ENCODE peak calls at places on chromosomes 16 and 17, in five cellular contexts. S, M, D, U and J are unnamed samples.

GRCh38 chr16:8866118-8866883 is 2.5 kb downstream of the CARHSP1 start:
- DNase-seq in S (no peak), M (no peak), D (no peak), U (no peak), J (no peak)

GRCh38 chr17:17924857-17925250 is 47.3 kb downstream of the TOM1L2 start:
- DNase-seq in S (no peak), M (no peak), D (no peak), U (no peak), J (no peak)

GRCh38 chr16:55701442-55702319 is 45.9 kb downstream of the SLC6A2 start:
- DNase-seq in S (peak; percentile 36), M (peak; percentile 46), D (no peak), U (peak; percentile 79), J (peak; percentile 47)

GRCh38 chr16:53511403-53512280 is 8.6 kb upstream of the AKTIP start:
- DNase-seq in S (no peak), M (no peak), D (no peak), U (no peak), J (no peak)

GRCh38 chr17:78514521-78514920 is 62.7 kb downstream of the DNAH17 start:
- DNase-seq in S (no peak), M (no peak), D (no peak), U (no peak), J (no peak)

GRCh38 chr16:77273-77806 is 685 bp upstream of the MPG start:
- DNase-seq in S (peak; percentile 80), M (no peak), D (no peak), U (peak; percentile 80), J (peak; percentile 63)

GRCh38 chr17:57545836-57546305 is 199.2 kb downstream of the CCDC182 start:
- DNase-seq in S (no peak), M (no peak), D (no peak), U (no peak), J (no peak)

GRCh38 chr17:44865231-44865660 is 17.6 kb downstream of the HIGD1B start:
- DNase-seq in S (peak; percentile 41), M (peak; percentile 47), D (peak; percentile 58), U (no peak), J (peak; percentile 84)

GRCh38 chr17:66755101-66755943 is 79.6 kb upstream of the CACNG5 start:
- DNase-seq in S (no peak), M (peak; percentile 6), D (no peak), U (no peak), J (no peak)

GRCh38 chr16:3988824-3989223 is 108.3 kb upstream of the CREBBP start:
- DNase-seq in S (no peak), M (no peak), D (no peak), U (no peak), J (no peak)

GRCh38 chr17:7508846-7509245 is 24.7 kb downstream of the POLR2A start:
- DNase-seq in S (no peak), M (no peak), D (no peak), U (no peak), J (no peak)
- TF ChIP-seq POLR2A in S (no peak), M (no peak), D (no peak), U (no peak), J (no peak)

GRCh38 chr17:65537845-65538678 is 23.4 kb downstream of the AXIN2 start:
- DNase-seq in S (no peak), M (no peak), D (no peak), U (no peak), J (no peak)
- TF ChIP-seq POLR2A in S (no peak), M (no peak), D (no peak), U (no peak), J (no peak)

GRCh38 chr16:86499889-86500707 is 10.2 kb upstream of the FOXF1 start:
- DNase-seq in S (no peak), M (no peak), D (no peak), U (peak; percentile 42), J (no peak)

GRCh38 chr16:86500708-86501510 is 9.4 kb upstream of the FOXF1 start:
- DNase-seq in S (no peak), M (no peak), D (no peak), U (peak; percentile 28), J (no peak)

GRCh38 chr16:86502856-86503748 is 7.2 kb upstream of the FOXF1 start:
- DNase-seq in S (no peak), M (no peak), D (no peak), U (no peak), J (no peak)

GRCh38 chr16:86503830-86504229 is 6.5 kb upstream of the FOXF1 start:
- DNase-seq in S (no peak), M (no peak), D (no peak), U (peak; percentile 48), J (no peak)

DNA sequence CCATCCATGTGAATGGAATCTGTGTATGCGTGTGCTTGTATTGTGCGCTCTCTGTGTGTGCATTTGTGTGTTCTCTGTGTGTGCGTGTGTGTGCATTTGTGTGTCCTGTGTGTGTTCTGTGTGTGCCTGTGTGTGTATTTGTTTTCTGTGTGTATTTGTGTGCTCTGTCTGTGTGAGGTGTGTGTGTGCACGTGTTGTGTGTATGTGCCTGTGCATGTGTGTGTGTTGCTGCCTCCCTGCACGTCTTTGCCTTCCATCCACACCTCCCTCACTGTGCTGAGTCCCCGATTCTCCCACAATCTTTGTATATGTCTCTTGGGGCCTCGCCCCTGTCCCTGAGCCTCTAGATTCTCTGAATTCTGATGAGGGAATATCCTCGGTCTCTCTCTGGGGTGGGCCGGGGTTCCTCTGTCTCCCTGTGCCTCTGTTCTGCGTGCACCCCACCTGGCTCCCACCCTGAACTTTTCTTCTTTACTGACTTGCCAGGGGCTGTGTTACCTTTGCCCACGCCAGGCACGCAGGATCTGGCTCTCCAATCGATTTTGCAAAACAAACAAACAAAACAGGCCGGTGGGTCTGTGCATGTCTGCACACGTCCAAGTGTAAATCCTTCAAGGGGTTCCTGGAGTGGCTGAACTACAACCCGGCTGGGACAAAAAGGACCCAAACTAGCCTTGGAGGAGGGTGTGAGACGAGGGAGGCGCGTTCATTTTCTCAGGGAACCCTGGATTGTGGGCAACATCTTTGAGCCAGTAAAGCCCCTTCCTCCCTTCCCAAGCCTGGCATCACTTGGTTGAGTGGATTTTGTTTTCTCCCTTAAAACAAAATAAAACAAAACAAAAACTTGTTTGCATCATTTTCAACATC is 8.1 kb upstream of the FOXF1 start:
- DNase-seq in S (no peak), M (no peak), D (no peak), U (no peak), J (no peak)
- TF ChIP-seq POLR2A in S (no peak), M (no peak), D (no peak), U (no peak), J (no peak)

DNA sequence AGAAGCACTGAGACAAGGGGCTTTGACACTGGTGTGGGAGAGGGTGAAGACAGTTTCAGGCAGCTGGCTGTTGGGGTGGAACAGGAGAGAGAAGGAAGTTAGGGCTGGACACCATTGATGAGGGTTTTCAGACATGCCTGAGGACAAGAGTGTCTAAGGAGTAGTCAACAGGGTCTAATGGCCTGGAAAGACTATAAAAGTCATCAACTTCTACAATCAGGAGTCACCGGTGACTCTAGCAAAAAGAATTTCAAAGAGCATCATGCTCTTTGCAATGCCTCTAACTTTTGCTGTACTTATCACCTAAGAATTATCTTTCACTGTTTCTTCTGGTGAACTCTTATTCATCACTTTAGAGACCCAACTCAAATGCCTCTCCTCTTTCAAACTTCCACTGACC is 213.9 kb downstream of the C16orf78 start:
- DNase-seq in S (no peak), M (no peak), D (no peak), U (no peak), J (no peak)
- TF ChIP-seq POLR2A in S (no peak), M (no peak), D (no peak), U (no peak), J (no peak)

DNA sequence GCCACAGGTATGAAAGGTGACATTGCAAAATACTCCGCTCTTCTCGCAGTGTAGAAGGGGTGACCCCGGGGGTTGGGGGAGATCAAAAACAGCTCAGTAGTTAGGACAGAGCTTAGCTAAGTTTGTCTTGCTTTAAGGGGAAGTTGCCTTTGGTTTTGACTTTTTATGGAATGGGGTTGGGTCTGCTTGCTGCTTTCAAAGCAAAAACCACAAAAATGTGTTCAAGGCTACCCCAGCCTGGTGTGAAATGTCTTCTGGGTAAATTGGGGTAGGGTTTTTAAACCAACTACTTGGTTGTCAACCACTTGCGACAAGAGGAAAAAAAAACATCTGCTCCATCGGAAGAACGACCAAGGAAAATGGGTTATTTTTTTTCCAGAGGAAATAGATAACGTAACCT is 6.2 kb downstream of the FUS start:
- DNase-seq in S (no peak), M (no peak), D (no peak), U (no peak), J (no peak)
- TF ChIP-seq POLR2A in S (no peak), M (no peak), D (no peak), U (no peak), J (no peak)

DNA sequence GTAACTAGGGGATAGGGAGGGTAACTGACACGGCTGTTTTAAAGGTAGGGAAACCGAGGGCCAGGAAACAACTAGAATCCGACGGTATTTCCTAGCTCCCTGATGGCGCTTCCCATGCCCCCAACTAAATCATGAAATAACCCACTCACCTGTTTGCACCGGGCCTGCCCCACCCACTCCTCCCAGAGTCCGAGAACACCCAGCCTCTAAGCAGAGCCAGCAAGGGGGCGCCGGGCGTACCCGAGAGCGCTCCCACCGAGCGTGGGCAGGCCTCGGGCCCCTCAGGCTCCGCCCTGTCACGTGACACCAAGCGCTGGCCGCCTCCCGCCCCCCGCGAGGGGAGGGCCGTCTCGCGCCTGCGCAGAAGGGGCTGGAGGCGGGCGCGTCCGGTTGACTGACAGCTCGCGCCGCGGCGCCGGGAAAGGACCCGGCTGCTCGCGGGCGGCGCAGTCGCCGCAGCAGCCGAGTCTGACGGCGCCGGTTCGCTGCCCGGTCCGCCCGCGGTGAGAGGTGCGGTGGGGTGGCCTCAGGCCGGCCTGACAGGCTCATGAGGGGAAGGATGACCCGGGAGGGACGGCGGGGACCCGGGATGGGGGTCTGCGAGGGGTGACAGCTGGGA is at the start of gene KIAA0513:
- DNase-seq in S (peak; percentile 93), M (peak; percentile 86), D (peak; percentile 88), U (peak; percentile 98), J (peak; percentile 95)
- TF ChIP-seq POLR2A in S (peak; percentile 72), M (peak; percentile 93), D (no peak), U (peak; percentile 98), J (peak; percentile 82)

GRCh38 chr17:29588017-29588557 is 1.4 kb downstream of the GIT1 start:
- DNase-seq in S (no peak), M (no peak), D (no peak), U (no peak), J (no peak)

GRCh38 chr17:29590261-29590978 is 972 bp upstream of the GIT1 start:
- DNase-seq in S (no peak), M (peak; percentile 13), D (peak; percentile 17), U (peak; percentile 70), J (no peak)

GRCh38 chr17:29590979-29591736 is 1.7 kb upstream of the GIT1 start:
- DNase-seq in S (no peak), M (peak; percentile 48), D (peak; percentile 46), U (peak; percentile 74), J (peak; percentile 54)

GRCh38 chr17:29588561-29589411 is 662 bp downstream of the GIT1 start:
- DNase-seq in S (peak; percentile 53), M (no peak), D (peak; percentile 21), U (no peak), J (peak; percentile 55)

DNA sequence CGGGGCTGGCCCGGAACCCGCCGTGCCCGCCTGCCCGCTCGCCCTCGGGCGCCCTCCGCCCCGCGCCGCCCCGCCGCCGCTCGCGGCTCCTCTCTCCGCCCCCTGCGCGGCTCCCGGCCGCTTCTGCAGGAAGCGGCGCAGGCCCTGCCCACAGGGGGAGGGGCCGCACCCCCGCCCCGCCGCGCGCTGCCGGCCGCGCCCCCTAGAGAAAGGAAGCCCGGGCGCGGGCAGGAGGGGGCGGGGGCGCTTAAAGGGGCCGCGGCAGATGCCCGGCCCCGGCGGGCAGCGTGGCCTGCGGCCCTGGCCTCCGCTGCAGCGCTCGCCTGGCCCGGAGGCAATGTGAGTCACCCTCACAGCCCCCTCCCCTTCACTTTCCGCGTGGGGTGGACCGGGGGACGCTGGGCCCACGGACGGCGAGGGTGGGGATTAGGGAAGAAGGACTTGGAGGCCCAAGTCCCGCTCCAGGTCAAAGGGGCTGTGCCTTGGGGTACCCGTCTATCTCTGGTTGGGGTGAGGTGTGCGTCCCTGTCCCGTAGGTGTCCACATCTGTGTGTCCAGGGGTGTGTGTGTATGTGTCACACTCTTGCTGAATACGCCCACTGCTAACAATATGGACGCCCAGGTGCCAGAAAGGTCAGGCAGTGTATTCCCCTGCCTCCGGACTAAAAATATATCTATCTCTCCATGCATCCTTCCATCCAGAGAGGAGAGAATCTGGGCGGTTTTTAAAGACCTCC is at the start of gene GIT1:
- DNase-seq in S (peak; percentile 96), M (peak; percentile 59), D (peak; percentile 76), U (peak; percentile 94), J (peak; percentile 89)
- TF ChIP-seq POLR2A in S (peak; percentile 49), M (peak; percentile 23), D (no peak), U (peak; percentile 60), J (no peak)